ENCODE peak calls at places on chromosomes 5 and 9, in ten cellular contexts. N is progenitor cell of endocrine pancreas; B is neural progenitor cell; Z is HFF-Myc; K is activated CD8-positive, alpha-beta T cell treated with anti-CD3 and anti-CD28 coated beads for 36 hours; T is PC-3; J is sigmoid colon; I is Panc1; V is GM23338; U is MCF 10A. C is an unnamed sample.

GRCh38 chr5:95102687-95103086 is 182.2 kb downstream of the MCTP1 start:
- DNase-seq in V (no peak), U (no peak), K (no peak), N (no peak), Z (no peak), J (no peak), I (no peak), T (no peak), B (no peak), C (no peak)

GRCh38 chr5:100779669-100780375 is 123.3 kb downstream of the ST8SIA4 start:
- DNase-seq in T (no peak), I (no peak), Z (no peak), U (peak; percentile 14), J (no peak), V (no peak), B (no peak), N (no peak), K (no peak), C (no peak)

GRCh38 chr5:89343666-89344065 is 460.7 kb upstream of the MEF2C start:
- DNase-seq in J (no peak), B (no peak), N (no peak), T (no peak), K (peak; percentile 49), Z (no peak), V (no peak), I (no peak), U (no peak), C (no peak)

GRCh38 chr5:11620172-11620571 is 284.1 kb downstream of the CTNND2 start:
- DNase-seq in T (no peak), I (no peak), K (no peak), U (no peak), B (no peak), Z (no peak), J (no peak), V (peak; percentile 15), N (no peak), C (no peak)

GRCh38 chr9:114503522-114504340 is 1.5 kb downstream of the WHRN start:
- DNase-seq in U (no peak), K (no peak), I (no peak), B (no peak), T (peak; percentile 15), Z (no peak), V (no peak), N (no peak), J (no peak), C (no peak)

GRCh38 chr5:169914766-169915165 is 65.5 kb downstream of the INSYN2B start:
- DNase-seq in V (peak; percentile 32), N (no peak), B (peak; percentile 64), I (no peak), T (no peak), K (no peak), Z (no peak), J (no peak), U (peak; percentile 24), C (peak; percentile 15)

GRCh38 chr9:136644343-136644592 is 18.4 kb upstream of the EGFL7 start:
- DNase-seq in V (no peak), B (no peak), U (peak; percentile 67), K (no peak), N (no peak), T (no peak), J (peak; percentile 90), Z (no peak), I (no peak), C (no peak)

GRCh38 chr9:94212091-94212490 is 47.0 kb upstream of the ZNF169 start:
- DNase-seq in U (no peak), I (no peak), V (no peak), T (no peak), B (no peak), J (no peak), Z (no peak), K (no peak), N (no peak), C (no peak)

GRCh38 chr9:29212590-29213373 is 1639.5 kb upstream of the C9orf72 start:
- DNase-seq in J (no peak), T (peak; percentile 30), U (peak; percentile 59), V (peak; percentile 65), N (peak; percentile 16), B (peak; percentile 72), K (no peak), Z (no peak), I (no peak), C (peak; percentile 33)

GRCh38 chr9:106860731-106861584 is 2.0 kb upstream of the ZNF462 start:
- DNase-seq in J (peak; percentile 75), U (peak; percentile 55), B (peak; percentile 85), N (no peak), K (no peak), T (peak; percentile 55), V (peak; percentile 83), Z (no peak), I (no peak), C (peak; percentile 56)

GRCh38 chr5:132436936-132437335 is 53.6 kb downstream of the IRF1 start:
- DNase-seq in I (no peak), V (no peak), B (no peak), T (no peak), U (no peak), K (no peak), N (no peak), J (no peak), Z (no peak), C (no peak)

GRCh38 chr5:132437604-132438275 is 52.8 kb downstream of the IRF1 start:
- DNase-seq in Z (no peak), N (no peak), T (no peak), I (no peak), V (peak; percentile 61), U (peak; percentile 57), J (peak; percentile 95), K (peak; percentile 84), B (peak; percentile 44), C (peak; percentile 54)

GRCh38 chr5:132434813-132435286 is 55.7 kb downstream of the IRF1 start:
- DNase-seq in J (no peak), I (no peak), N (no peak), T (no peak), K (no peak), B (no peak), Z (no peak), U (no peak), V (no peak), C (no peak)

GRCh38 chr5:132434391-132434790 is 56.2 kb downstream of the IRF1 start:
- DNase-seq in K (no peak), V (no peak), T (no peak), N (no peak), B (no peak), Z (no peak), I (no peak), U (no peak), J (no peak), C (no peak)

DNA sequence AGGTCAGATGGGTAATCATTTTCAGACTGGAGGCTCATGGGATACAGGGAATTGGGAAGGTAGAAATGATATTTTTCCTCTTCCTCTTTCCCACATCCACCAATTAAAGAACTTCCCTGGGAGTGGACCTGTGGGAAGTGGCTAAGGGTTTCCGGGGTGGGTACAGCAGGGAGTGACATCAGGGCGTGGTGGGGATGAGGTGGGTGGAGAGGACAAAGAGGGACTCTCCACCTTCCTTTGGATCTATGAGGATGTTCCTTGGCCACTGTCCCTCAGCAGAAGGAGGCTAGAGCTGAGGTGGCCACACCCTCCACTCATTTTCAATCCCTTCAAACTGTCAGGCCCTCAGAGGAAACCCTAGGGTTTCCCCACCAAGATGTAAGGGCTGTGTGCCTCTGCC is 54.7 kb downstream of the IRF1 start:
- DNase-seq in T (no peak), N (no peak), U (no peak), B (no peak), Z (no peak), K (no peak), V (no peak), J (no peak), I (no peak), C (no peak)
- TF ChIP-seq CTCF in T (no peak), N (no peak), U (no peak), B (no peak), Z (no peak), K (no peak), V (no peak), J (no peak), I (no peak), C (no peak)

GRCh38 chr5:33300209-33300742 is 140.5 kb upstream of the TARS1 start:
- DNase-seq in T (no peak), J (no peak), V (no peak), Z (no peak), N (no peak), B (no peak), U (no peak), I (no peak), K (peak; percentile 7), C (no peak)

GRCh38 chr5:33297760-33298216 is 143.0 kb upstream of the TARS1 start:
- DNase-seq in B (no peak), U (no peak), J (no peak), Z (no peak), K (no peak), T (no peak), V (peak; percentile 43), I (no peak), N (no peak), C (no peak)

GRCh38 chr5:33303696-33304095 is 137.1 kb upstream of the TARS1 start:
- DNase-seq in V (no peak), B (no peak), Z (no peak), N (no peak), I (no peak), T (no peak), U (no peak), K (no peak), J (no peak), C (no peak)

GRCh38 chr5:33305530-33305929 is 135.2 kb upstream of the TARS1 start:
- DNase-seq in U (no peak), I (no peak), Z (no peak), V (no peak), T (no peak), J (no peak), K (no peak), N (no peak), B (no peak), C (no peak)

GRCh38 chr5:33299621-33300208 is 141.1 kb upstream of the TARS1 start:
- DNase-seq in Z (no peak), U (peak; percentile 77), B (peak; percentile 73), T (peak; percentile 72), J (no peak), N (no peak), I (peak; percentile 39), V (peak; percentile 44), K (no peak), C (peak; percentile 36)
- TF ChIP-seq CTCF in Z (peak; percentile 53), U (peak; percentile 50), B (peak; percentile 32), T (peak; percentile 86), J (peak; percentile 27), N (peak; percentile 44), I (peak; percentile 51), V (peak; percentile 56), K (peak; percentile 38), C (peak; percentile 77)

DNA sequence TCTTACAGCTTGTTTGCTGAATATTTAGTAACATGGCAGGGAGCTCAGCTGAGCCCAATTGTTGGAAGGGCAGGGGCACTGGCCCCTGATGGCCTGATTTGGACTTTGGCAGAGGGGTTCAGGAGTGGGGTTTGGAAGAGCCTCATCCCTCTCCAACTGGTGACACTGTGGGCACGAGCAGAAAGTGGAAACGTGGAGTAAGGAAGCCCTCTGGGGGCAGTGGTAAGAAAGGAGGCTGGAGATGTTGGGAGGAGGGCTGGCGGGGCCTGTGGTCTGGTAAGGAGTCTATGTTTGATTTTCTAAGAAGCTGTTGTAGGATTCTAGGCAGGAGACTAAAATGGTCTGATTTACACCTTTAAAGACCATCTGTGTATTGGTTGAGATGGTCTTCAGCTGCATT is 208.9 kb downstream of the HSPA4 start:
- DNase-seq in T (peak; percentile 10), I (no peak), N (no peak), K (no peak), B (no peak), Z (no peak), J (no peak), V (no peak), U (no peak), C (peak; percentile 36)
- TF ChIP-seq CTCF in T (peak; percentile 41), I (no peak), N (no peak), K (no peak), B (no peak), Z (no peak), J (no peak), V (no peak), U (peak; percentile 5), C (no peak)

GRCh38 chr5:149228610-149229297 is 42.9 kb upstream of the AFAP1L1 start:
- DNase-seq in J (peak; percentile 67), Z (peak; percentile 90), N (no peak), T (peak; percentile 98), U (peak; percentile 84), V (peak; percentile 74), B (peak; percentile 62), K (no peak), I (peak; percentile 38), C (peak; percentile 90)
- TF ChIP-seq CTCF in J (peak; percentile 47), Z (peak; percentile 79), N (peak; percentile 60), T (peak; percentile 100), U (peak; percentile 83), V (peak; percentile 66), B (peak; percentile 71), K (no peak), I (peak; percentile 78), C (peak; percentile 77)

C was measured in RWPE1.